ENCODE peak calls at places on chromosomes 5 and 9, in ten cellular contexts. J is anterior cingulate cortex; R is fibroblast of the conjunctiva; M is stimulated activated CD4-positive, alpha-beta T cell treated with anti-CD3 and anti-CD28 coated beads, Interleukin-1b, Interleukin-23, amount 100 ng/mL, for 1 hour; C is RPMI8226; S is Right ventricle myocardium superior; G is HTR-8/SVneo; Z is ACHN; U is germinal center; L is LHCN-M2. E is an unnamed sample.
A peak's percentile ranks its signal among the peaks of the same experiment; 100 is the strongest.

GRCh38 chr5:95739857-95740256 is 8.7 kb downstream of the RHOBTB3 start:
- DNase-seq in C (no peak), J (no peak), S (no peak), Z (no peak), L (no peak), U (no peak), G (no peak), R (no peak), M (no peak), E (no peak)

GRCh38 chr5:5271606-5272321 is 131.6 kb downstream of the ADAMTS16 start:
- DNase-seq in R (no peak), C (no peak), U (no peak), J (no peak), G (peak; percentile 42), S (no peak), Z (no peak), M (no peak), L (no peak), E (no peak)

GRCh38 chr9:4224181-4224580 is 75.7 kb downstream of the GLIS3 start:
- DNase-seq in C (no peak), Z (no peak), R (no peak), U (no peak), M (no peak), S (no peak), J (no peak), L (no peak), G (no peak), E (no peak)

GRCh38 chr9:111542497-111543254 is 17.7 kb downstream of the ZNF483 start:
- DNase-seq in L (no peak), J (no peak), R (no peak), Z (no peak), U (no peak), G (no peak), C (no peak), M (no peak), S (no peak), E (no peak)

GRCh38 chr5:172703952-172704351 is 62.9 kb downstream of the NEURL1B start:
- DNase-seq in R (no peak), U (no peak), G (no peak), J (no peak), L (no peak), M (no peak), S (no peak), C (no peak), Z (no peak), E (no peak)

GRCh38 chr9:126822278-126822677 is 17.4 kb downstream of the ZBTB43 start:
- DNase-seq in S (no peak), G (no peak), M (no peak), U (no peak), Z (no peak), R (no peak), L (no peak), J (peak; percentile 19), C (no peak), E (no peak)

GRCh38 chr9:37528652-37529072 is 42.9 kb downstream of the POLR1E start:
- DNase-seq in C (peak; percentile 80), G (no peak), R (no peak), J (no peak), L (no peak), M (no peak), S (no peak), Z (no peak), U (no peak), E (no peak)

GRCh38 chr5:149154629-149155028 is 13.3 kb downstream of the ABLIM3 start:
- DNase-seq in G (no peak), C (no peak), J (no peak), M (no peak), R (no peak), L (no peak), Z (no peak), S (no peak), U (no peak), E (no peak)

GRCh38 chr9:20209421-20210340 is 412.6 kb downstream of the MLLT3 start:
- DNase-seq in J (no peak), Z (no peak), M (no peak), U (no peak), R (no peak), G (no peak), C (no peak), L (no peak), S (no peak), E (no peak)

GRCh38 chr5:137218471-137218870 is 280.7 kb downstream of the SPOCK1 start:
- DNase-seq in G (no peak), C (no peak), R (peak; percentile 12), U (no peak), Z (peak; percentile 45), L (peak; percentile 34), S (no peak), J (no peak), M (no peak), E (no peak)

GRCh38 chr9:129320575-129321311 is 142.7 kb upstream of the IER5L start:
- DNase-seq in C (peak; percentile 75), M (peak; percentile 13), J (peak; percentile 62), R (peak; percentile 83), L (peak; percentile 79), S (peak; percentile 78), U (peak; percentile 31), G (peak; percentile 35), Z (peak; percentile 75), E (peak; percentile 82)

GRCh38 chr9:135413461-135413860 is 66.1 kb upstream of the PPP1R26 start:
- DNase-seq in G (no peak), L (no peak), J (no peak), Z (no peak), M (no peak), S (no peak), U (no peak), R (no peak), C (no peak), E (peak; percentile 57)

GRCh38 chr9:68751556-68751955 is 46.5 kb downstream of the PIP5K1B start:
- DNase-seq in Z (no peak), L (no peak), C (no peak), G (no peak), U (no peak), J (no peak), S (no peak), R (no peak), M (no peak), E (no peak)

GRCh38 chr9:120486347-120486746 is 93.6 kb downstream of the CDK5RAP2 start:
- DNase-seq in G (no peak), L (no peak), C (no peak), R (peak; percentile 41), Z (no peak), U (no peak), M (no peak), S (no peak), J (no peak), E (no peak)